ENCODE peak calls at places on chromosomes 13 and 19, in eight cellular contexts. N is tibial artery, K is fibroblast of lung, X is PC-9, L is body of pancreas, Q is OCI-LY7, V is H54, M is T-helper 1 cell. Y is an unnamed sample.

GRCh38 chr19:14814982-14815381 is 20.0 kb downstream of the OR7A5 start:
- DNase-seq in N (no peak), Q (no peak), L (no peak), X (no peak), M (no peak), K (no peak), V (no peak), Y (no peak)

GRCh38 chr13:43006893-43007631 is 15.0 kb upstream of the EPSTI1 start:
- DNase-seq in Q (no peak), N (no peak), K (peak), V (no peak), L (no peak), X (peak), M (no peak), Y (peak)

GRCh38 chr19:31261651-31262331 is 87.4 kb downstream of the TSHZ3 start:
- DNase-seq in K (no peak), X (no peak), V (no peak), Q (no peak), M (no peak), N (no peak), L (no peak), Y (no peak)

GRCh38 chr13:31225998-31226675 is 26.4 kb downstream of the B3GLCT start:
- DNase-seq in X (no peak), Q (no peak), N (no peak), L (no peak), K (no peak), V (no peak), M (no peak), Y (no peak)

GRCh38 chr13:110426745-110427144 is 119.7 kb downstream of the COL4A2 start:
- DNase-seq in V (no peak), X (no peak), Q (no peak), M (no peak), N (no peak), L (no peak), K (no peak), Y (no peak)

GRCh38 chr13:93147946-93148345 is 78.7 kb upstream of the GPC6 start:
- DNase-seq in Q (no peak), X (no peak), N (no peak), V (no peak), L (no peak), M (no peak), K (peak), Y (no peak)

GRCh38 chr19:28920269-28921066 is 292.5 kb downstream of the UQCRFS1 start:
- DNase-seq in V (no peak), Q (no peak), N (no peak), K (no peak), L (no peak), X (no peak), M (no peak), Y (no peak)

GRCh38 chr19:40253611-40254092 is 27.2 kb upstream of the CCNP start:
- DNase-seq in N (no peak), L (no peak), X (no peak), V (no peak), Q (no peak), M (no peak), K (no peak), Y (peak)

GRCh38 chr19:2811735-2812413 is 7.8 kb upstream of the ZNF554 start:
- DNase-seq in N (no peak), K (no peak), L (no peak), V (no peak), M (no peak), X (no peak), Q (no peak), Y (no peak)

GRCh38 chr13:46354143-46355087 is 32.6 kb downstream of the RUBCNL start:
- DNase-seq in M (no peak), K (peak), Q (no peak), V (peak), L (peak), X (peak), N (no peak), Y (peak)

GRCh38 chr13:81133066-81133465 is 792.1 kb upstream of the SPRY2 start:
- DNase-seq in M (no peak), K (peak), Q (no peak), L (no peak), N (no peak), V (no peak), X (no peak), Y (no peak)

GRCh38 chr13:49567501-49567900 is 17.9 kb downstream of the RCBTB1 start:
- DNase-seq in K (no peak), M (no peak), Q (no peak), N (no peak), V (no peak), L (no peak), X (no peak), Y (no peak)

GRCh38 chr13:110774490-110774889 is 61.0 kb downstream of the ING1 start:
- DNase-seq in Q (no peak), L (no peak), M (no peak), V (no peak), X (no peak), K (no peak), N (no peak), Y (no peak)

GRCh38 chr19:35752746-35753350 is 4.0 kb downstream of the HSPB6 start:
- DNase-seq in N (no peak), M (no peak), K (no peak), V (no peak), Q (no peak), L (no peak), X (no peak), Y (no peak)

GRCh38 chr13:86856996-86857395 is 814.2 kb upstream of the SLITRK5 start:
- DNase-seq in Q (no peak), M (no peak), X (peak), V (peak), N (no peak), L (no peak), K (peak), Y (peak)

GRCh38 chr13:109010912-109011311 is 381.5 kb downstream of the MYO16 start:
- DNase-seq in K (no peak), M (no peak), L (no peak), V (no peak), N (no peak), Q (no peak), X (no peak), Y (no peak)

GRCh38 chr19:3618144-3618810 is 8.3 kb downstream of the CACTIN start:
- DNase-seq in L (peak), Q (peak), N (peak), K (peak), X (no peak), M (peak), V (no peak), Y (no peak)

GRCh38 chr19:54707932-54708331 is 16.3 kb upstream of the KIR3DL3 start:
- DNase-seq in M (no peak), Q (peak), X (no peak), N (no peak), K (no peak), V (no peak), L (no peak), Y (no peak)

GRCh38 chr13:80361883-80362327 is 21.0 kb upstream of the SPRY2 start:
- DNase-seq in K (no peak), M (no peak), X (no peak), N (no peak), L (no peak), Q (peak), V (no peak), Y (peak)

GRCh38 chr13:79382545-79383275 is 23.3 kb downstream of the RBM26 start:
- DNase-seq in X (peak), L (no peak), V (no peak), Q (no peak), M (no peak), K (no peak), N (no peak), Y (no peak)

GRCh38 chr13:33125821-33126570 is 109.8 kb downstream of the KL start:
- DNase-seq in V (peak), Q (no peak), N (peak), X (peak), K (peak), L (peak), M (no peak), Y (peak)

GRCh38 chr19:16325161-16325527 is 518 bp downstream of the KLF2 start:
- DNase-seq in K (no peak), Q (peak), X (no peak), M (peak), N (no peak), V (peak), L (no peak), Y (no peak)

GRCh38 chr13:43848250-43848649 is 31.3 kb downstream of the CCDC122 start:
- DNase-seq in M (no peak), V (no peak), N (no peak), Q (no peak), X (peak), L (no peak), K (peak), Y (peak)

GRCh38 chr13:52862358-52863206 is 14.1 kb upstream of the PCDH8 start:
- DNase-seq in X (no peak), Q (peak), M (no peak), N (no peak), V (no peak), K (no peak), L (peak), Y (peak)

GRCh38 chr13:35157143-35157755 is 215.2 kb downstream of the NBEA start:
- DNase-seq in M (peak), X (no peak), Q (peak), L (peak), K (peak), N (no peak), V (no peak), Y (peak)

GRCh38 chr19:39254539-39255345 is 6.1 kb upstream of the IFNL4 start:
- DNase-seq in N (no peak), M (no peak), L (no peak), X (no peak), V (no peak), K (no peak), Q (no peak), Y (no peak)

GRCh38 chr19:41029524-41030432 is 38.7 kb downstream of the CYP2B6 start:
- DNase-seq in K (no peak), M (no peak), N (no peak), L (no peak), Q (no peak), X (no peak), V (no peak), Y (no peak)

GRCh38 chr19:54305141-54305540 is 7.8 kb downstream of the LILRA5 start:
- DNase-seq in N (no peak), V (no peak), K (no peak), X (no peak), Q (no peak), M (no peak), L (no peak), Y (no peak)

GRCh38 chr13:54241719-54242118 is 1213.1 kb downstream of the OLFM4 start:
- DNase-seq in V (no peak), M (no peak), K (no peak), N (no peak), X (peak), L (peak), Q (no peak), Y (no peak)

GRCh38 chr13:112966776-112967175 is 2.2 kb upstream of the MCF2L start:
- DNase-seq in Q (no peak), L (no peak), V (no peak), X (no peak), N (no peak), M (no peak), K (no peak), Y (no peak)

GRCh38 chr19:3464797-3465235 is 15.5 kb downstream of the SMIM24 start:
- DNase-seq in L (no peak), X (no peak), M (no peak), K (no peak), Q (no peak), V (no peak), N (no peak), Y (no peak)

GRCh38 chr19:16325671-16326400 is 1.2 kb downstream of the KLF2 start:
- DNase-seq in X (no peak), M (peak), Q (peak), N (no peak), L (no peak), V (peak), K (peak), Y (no peak)

GRCh38 chr13:82758056-82758455 is 1124.2 kb downstream of the SLITRK1 start:
- DNase-seq in K (no peak), X (no peak), M (no peak), L (no peak), V (peak), N (no peak), Q (no peak), Y (peak)

GRCh38 chr13:69935043-69935442 is 172.6 kb upstream of the ATXN8OS start:
- DNase-seq in M (no peak), L (no peak), V (no peak), N (no peak), X (peak), Q (peak), K (no peak), Y (peak)

GRCh38 chr13:112696001-112696868 is 6.4 kb downstream of the ATP11A start:
- DNase-seq in N (no peak), V (no peak), Q (no peak), K (no peak), M (no peak), L (no peak), X (no peak), Y (no peak)

GRCh38 chr19:31515931-31516330 is 166.7 kb upstream of the TSHZ3 start:
- DNase-seq in N (no peak), L (no peak), V (no peak), Q (no peak), M (no peak), X (no peak), K (no peak), Y (no peak)

GRCh38 chr13:68439821-68440220 is 1209.7 kb upstream of the PCDH9 start:
- DNase-seq in V (peak), L (no peak), N (no peak), Q (no peak), M (no peak), K (peak), X (peak), Y (no peak)

GRCh38 chr19:12140545-12141404 is 625 bp upstream of the ZNF20 start:
- DNase-seq in X (peak), Q (peak), M (peak), K (peak), V (peak), N (peak), L (peak), Y (peak)

GRCh38 chr13:101127741-101128353 is 288.5 kb downstream of the NALCN start:
- DNase-seq in V (peak), X (no peak), K (peak), N (no peak), M (peak), Q (peak), L (peak), Y (peak)

Y was measured in HepG2.